ENCODE peak calls at places on chromosomes 11 and 22, in eight cellular contexts. R is effector CD8-positive, alpha-beta T cell; I is DMS 273 treated with DMSO at 0.1 percent for 48 hours; V is bronchial epithelial cell; J is omental fat pad; G is A549; C is AG10803; B is stimulated activated CD8-positive, alpha-beta memory T cell treated with anti-CD3 and anti-CD28 coated beads, Interleukin-12 subunit alpha, Interleukin-12 subunit beta, amount 100 ng/mL, for 1 hour. T is an unnamed sample.
A peak's percentile ranks its signal among the peaks of the same experiment; 100 is the strongest.

GRCh38 chr11:130071211-130071712 is 1.6 kb downstream of the APLP2 start:
- DNase-seq in R (no peak), I (no peak), V (peak; percentile 65), J (no peak), G (no peak), C (peak; percentile 30), B (no peak), T (no peak)

GRCh38 chr22:42300286-42301071 is 30.0 kb upstream of the TCF20 start:
- DNase-seq in R (peak; percentile 11), I (no peak), V (peak; percentile 95), J (no peak), G (no peak), C (no peak), B (no peak), T (no peak)

GRCh38 chr11:65680192-65680743 is 17.6 kb upstream of the RELA start:
- DNase-seq in R (no peak), I (no peak), V (no peak), J (no peak), G (no peak), C (no peak), B (no peak), T (no peak)

GRCh38 chr11:87394924-87395323 is 357.2 kb downstream of the TMEM135 start:
- DNase-seq in R (no peak), I (no peak), V (peak; percentile 43), J (no peak), G (no peak), C (no peak), B (no peak), T (no peak)

GRCh38 chr22:42180349-42180842 is 49.8 kb upstream of the CYP2D6 start:
- DNase-seq in R (no peak), I (no peak), V (no peak), J (no peak), G (no peak), C (peak; percentile 25), B (no peak), T (peak; percentile 2)

GRCh38 chr22:39003165-39003638 is 10.9 kb upstream of the APOBEC3C start:
- DNase-seq in R (peak; percentile 38), I (peak; percentile 6), V (peak; percentile 80), J (peak; percentile 52), G (peak; percentile 74), C (peak; percentile 85), B (peak; percentile 62), T (peak; percentile 47)

GRCh38 chr11:70323811-70324210 is 53.3 kb downstream of the PPFIA1 start:
- DNase-seq in R (no peak), I (no peak), V (peak; percentile 32), J (no peak), G (no peak), C (no peak), B (no peak), T (no peak)

GRCh38 chr11:47387944-47388696 is 9.8 kb upstream of the SPI1 start:
- DNase-seq in R (no peak), I (no peak), V (no peak), J (no peak), G (no peak), C (no peak), B (no peak), T (no peak)

GRCh38 chr11:86245369-86246292 is 1.1 kb downstream of the EED start:
- DNase-seq in R (no peak), I (no peak), V (peak; percentile 28), J (no peak), G (no peak), C (no peak), B (no peak), T (no peak)

GRCh38 chr22:21972293-21972779 is 10.3 kb downstream of the TOP3B start:
- DNase-seq in R (peak; percentile 31), I (no peak), V (peak; percentile 15), J (no peak), G (peak; percentile 14), C (peak; percentile 23), B (peak; percentile 22), T (no peak)

GRCh38 chr11:118133816-118134215 is 18.8 kb downstream of the SCN4B start:
- DNase-seq in R (no peak), I (no peak), V (no peak), J (no peak), G (no peak), C (no peak), B (no peak), T (no peak)

GRCh38 chr22:38413085-38414008 is 41.7 kb downstream of the KCNJ4 start:
- DNase-seq in R (no peak), I (peak; percentile 82), V (no peak), J (no peak), G (no peak), C (no peak), B (no peak), T (no peak)

GRCh38 chr22:43313497-43314474 is 29.4 kb downstream of the SCUBE1 start:
- DNase-seq in R (no peak), I (no peak), V (no peak), J (no peak), G (no peak), C (peak; percentile 51), B (no peak), T (no peak)

GRCh38 chr11:59263225-59263894 is 50.6 kb upstream of the MPEG1 start:
- DNase-seq in R (no peak), I (no peak), V (no peak), J (no peak), G (no peak), C (no peak), B (no peak), T (no peak)

GRCh38 chr11:61151545-61152252 is 9.5 kb downstream of the VPS37C start:
- DNase-seq in R (no peak), I (no peak), V (no peak), J (no peak), G (no peak), C (no peak), B (no peak), T (no peak)

GRCh38 chr11:69657911-69658605 is 17.1 kb downstream of the LTO1 start:
- DNase-seq in R (no peak), I (no peak), V (no peak), J (no peak), G (no peak), C (peak; percentile 47), B (no peak), T (no peak)

GRCh38 chr11:3101921-3102640 is 44.9 kb upstream of the CARS1 start:
- DNase-seq in R (no peak), I (no peak), V (no peak), J (no peak), G (no peak), C (no peak), B (no peak), T (no peak)

GRCh38 chr11:47216141-47216798 is 1.5 kb downstream of the DDB2 start:
- DNase-seq in R (no peak), I (no peak), V (peak; percentile 84), J (no peak), G (peak; percentile 62), C (peak; percentile 88), B (peak; percentile 42), T (peak; percentile 61)

GRCh38 chr22:38612217-38613006 is 42.4 kb upstream of the DMC1 start:
- DNase-seq in R (no peak), I (no peak), V (no peak), J (no peak), G (no peak), C (no peak), B (no peak), T (no peak)

GRCh38 chr11:6667733-6668374 is 12.2 kb upstream of the DCHS1 start:
- DNase-seq in R (no peak), I (no peak), V (peak; percentile 27), J (no peak), G (peak; percentile 21), C (peak; percentile 40), B (no peak), T (peak; percentile 18)

GRCh38 chr11:97079244-97079643 is 689.4 kb downstream of the JRKL start:
- DNase-seq in R (no peak), I (no peak), V (no peak), J (no peak), G (no peak), C (no peak), B (no peak), T (no peak)

GRCh38 chr11:104529213-104529612 is 365.3 kb upstream of the PDGFD start:
- DNase-seq in R (no peak), I (peak; percentile 48), V (no peak), J (no peak), G (no peak), C (no peak), B (no peak), T (peak; percentile 97)

GRCh38 chr11:12175694-12176241 is 65.4 kb downstream of the MICAL2 start:
- DNase-seq in R (no peak), I (no peak), V (peak; percentile 99), J (no peak), G (peak; percentile 77), C (peak; percentile 91), B (no peak), T (no peak)

GRCh38 chr11:6402561-6402981 is 12.3 kb downstream of the SMPD1 start:
- DNase-seq in R (peak; percentile 76), I (no peak), V (no peak), J (no peak), G (no peak), C (no peak), B (peak; percentile 43), T (no peak)

GRCh38 chr22:48972979-48973693 is 854.5 kb downstream of the BRD1 start:
- DNase-seq in R (no peak), I (no peak), V (no peak), J (no peak), G (no peak), C (no peak), B (no peak), T (no peak)

GRCh38 chr11:91296628-91297027 is 928.0 kb upstream of the FAT3 start:
- DNase-seq in R (no peak), I (no peak), V (peak; percentile 67), J (no peak), G (no peak), C (no peak), B (no peak), T (no peak)

GRCh38 chr11:10544491-10545470 is 3.8 kb upstream of the RNF141 start:
- DNase-seq in R (no peak), I (no peak), V (no peak), J (no peak), G (no peak), C (no peak), B (no peak), T (no peak)

GRCh38 chr11:44944853-44945235 is 5.8 kb downstream of the TP53I11 start:
- DNase-seq in R (no peak), I (no peak), V (peak; percentile 36), J (no peak), G (no peak), C (no peak), B (no peak), T (no peak)

GRCh38 chr11:134575504-134576230 is 163.6 kb upstream of the B3GAT1 start:
- DNase-seq in R (no peak), I (no peak), V (no peak), J (no peak), G (no peak), C (no peak), B (no peak), T (no peak)

GRCh38 chr11:15223318-15223717 is 108.6 kb downstream of the INSC start:
- DNase-seq in R (no peak), I (no peak), V (peak; percentile 68), J (no peak), G (no peak), C (no peak), B (no peak), T (no peak)

GRCh38 chr11:72687326-72687725 is 13.1 kb upstream of the PDE2A start:
- DNase-seq in R (no peak), I (no peak), V (no peak), J (no peak), G (no peak), C (no peak), B (no peak), T (no peak)

GRCh38 chr22:24996420-24996952 is 44.0 kb downstream of the KIAA1671 start:
- DNase-seq in R (no peak), I (no peak), V (peak; percentile 33), J (no peak), G (peak; percentile 63), C (peak; percentile 11), B (no peak), T (no peak)

GRCh38 chr22:30275625-30276024 is 9.0 kb upstream of the OSM start:
- DNase-seq in R (no peak), I (no peak), V (peak; percentile 56), J (no peak), G (no peak), C (no peak), B (no peak), T (no peak)

GRCh38 chr11:115869780-115870431 is 365.7 kb upstream of the CADM1 start:
- DNase-seq in R (no peak), I (peak; percentile 27), V (peak; percentile 33), J (no peak), G (peak; percentile 7), C (no peak), B (no peak), T (peak; percentile 71)

T was measured in NCI-H446 treated with DMSO at 0.1 percent for 48 hours.